ENCODE peak calls at places on chromosomes 11 and 22, in six cellular contexts. V is cardiac muscle cell; C is naive thymus-derived CD4-positive, alpha-beta T cell; W is heart left ventricle; F is CD8-positive, alpha-beta T cell; A is mammary epithelial cell. N is an unnamed sample.

GRCh38 chr22:29710922-29711593 is 8.7 kb upstream of the CABP7 start:
- DNase-seq in W (no peak), F (no peak), V (no peak), A (no peak), C (no peak), N (no peak)

GRCh38 chr11:113613619-113614018 is 92.5 kb downstream of the TMPRSS5 start:
- DNase-seq in F (no peak), W (no peak), A (no peak), V (no peak), C (no peak), N (no peak)

GRCh38 chr11:8631395-8632110 is 37.5 kb upstream of the STK33 start:
- DNase-seq in F (no peak), C (no peak), W (no peak), A (peak), V (peak), N (no peak)

GRCh38 chr22:45284705-45285305 is at the start of gene UPK3A:
- DNase-seq in C (peak), A (peak), W (peak), V (peak), F (peak), N (no peak)

GRCh38 chr22:21690401-21690801 is 24.6 kb downstream of the PPIL2 start:
- DNase-seq in A (no peak), C (no peak), V (no peak), W (no peak), F (no peak), N (no peak)

GRCh38 chr22:33873186-33873585 is 47.1 kb downstream of the LARGE1 start:
- DNase-seq in A (no peak), W (peak), V (no peak), F (no peak), C (no peak), N (no peak)

GRCh38 chr11:112778091-112778889 is 182.9 kb upstream of the NCAM1 start:
- DNase-seq in C (no peak), F (no peak), V (no peak), A (peak), W (no peak), N (no peak)

GRCh38 chr11:3886985-3887384 is 31.5 kb downstream of the STIM1 start:
- DNase-seq in A (no peak), W (no peak), V (no peak), F (no peak), C (no peak), N (no peak)

GRCh38 chr22:17893900-17894299 is 119.6 kb upstream of the BID start:
- DNase-seq in W (no peak), F (no peak), A (no peak), C (no peak), V (no peak), N (no peak)

GRCh38 chr11:113557926-113558325 is 82.7 kb upstream of the DRD2 start:
- DNase-seq in V (no peak), W (no peak), F (no peak), C (no peak), A (no peak), N (no peak)

GRCh38 chr22:29156507-29156906 is 49.2 kb upstream of the EMID1 start:
- DNase-seq in W (no peak), V (peak), A (no peak), C (no peak), F (no peak), N (no peak)

GRCh38 chr11:119584193-119585037 is 144.6 kb downstream of the NECTIN1 start:
- DNase-seq in F (no peak), A (peak), V (peak), W (no peak), C (no peak), N (no peak)

GRCh38 chr11:36376315-36376887 is 80.3 kb downstream of the PRR5L start:
- DNase-seq in F (no peak), A (peak), W (peak), C (no peak), V (peak), N (no peak)

GRCh38 chr22:36332623-36333331 is 55.0 kb downstream of the MYH9 start:
- DNase-seq in W (peak), A (peak), V (peak), C (peak), F (peak), N (peak)

GRCh38 chr22:26565181-26565580 is 24.8 kb downstream of the TPST2 start:
- DNase-seq in C (no peak), A (peak), V (no peak), F (no peak), W (no peak), N (no peak)

GRCh38 chr11:26623076-26623666 is 51.1 kb upstream of the MUC15 start:
- DNase-seq in A (peak), W (no peak), C (no peak), V (peak), F (no peak), N (no peak)

GRCh38 chr11:44417756-44418437 is 108.0 kb upstream of the ALX4 start:
- DNase-seq in F (no peak), V (no peak), A (peak), C (no peak), W (no peak), N (no peak)

GRCh38 chr22:24450600-24450999 is 23.2 kb downstream of the ADORA2A start:
- DNase-seq in A (no peak), C (no peak), V (peak), F (no peak), W (no peak), N (no peak)

GRCh38 chr11:20102393-20102792 is 57.9 kb downstream of the DBX1 start:
- DNase-seq in A (no peak), C (no peak), W (no peak), F (no peak), V (no peak), N (no peak)

GRCh38 chr11:66013762-66014100 is 1.9 kb downstream of the CST6 start:
- DNase-seq in C (no peak), V (no peak), F (no peak), W (no peak), A (no peak), N (no peak)
- H3K27ac ChIP-seq in C (no peak), V (no peak), F (no peak), W (no peak), A (no peak), N (no peak)

GRCh38 chr22:42979606-42980005 is 35.3 kb downstream of the PACSIN2 start:
- DNase-seq in A (no peak), W (no peak), C (no peak), F (no peak), V (no peak), N (no peak)
- H3K27ac ChIP-seq in A (no peak), W (peak), C (no peak), F (no peak), V (no peak), N (peak)

GRCh38 chr22:46453829-46454220 is 83.6 kb downstream of the CELSR1 start:
- DNase-seq in V (no peak), C (no peak), W (no peak), A (no peak), F (no peak), N (no peak)
- H3K27ac ChIP-seq in V (no peak), C (no peak), W (no peak), A (peak), F (no peak), N (peak)

DNA sequence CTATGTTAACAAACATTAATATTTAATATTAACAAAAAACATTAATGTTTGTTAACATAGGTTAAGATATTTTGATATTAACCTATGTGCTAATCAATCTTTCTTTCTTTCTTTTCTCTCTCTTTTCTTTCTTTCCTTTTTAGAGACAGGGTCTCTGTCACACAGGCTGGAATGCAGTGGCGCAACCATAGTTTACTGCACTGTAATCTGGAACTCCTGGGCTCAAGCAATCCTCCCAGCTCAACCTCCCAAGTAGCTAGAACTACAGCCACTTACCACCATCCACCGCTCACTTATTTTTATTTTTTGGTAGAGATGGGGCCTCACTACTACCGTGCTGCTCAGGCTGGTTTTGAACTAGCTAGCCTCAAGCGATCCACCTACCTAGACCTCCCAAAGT is 13.2 kb downstream of the SIK3 start:
- DNase-seq in W (no peak), A (no peak), F (no peak), C (no peak), V (peak), N (no peak)
- H3K27ac ChIP-seq in W (no peak), A (no peak), F (no peak), C (no peak), V (peak), N (no peak)

DNA sequence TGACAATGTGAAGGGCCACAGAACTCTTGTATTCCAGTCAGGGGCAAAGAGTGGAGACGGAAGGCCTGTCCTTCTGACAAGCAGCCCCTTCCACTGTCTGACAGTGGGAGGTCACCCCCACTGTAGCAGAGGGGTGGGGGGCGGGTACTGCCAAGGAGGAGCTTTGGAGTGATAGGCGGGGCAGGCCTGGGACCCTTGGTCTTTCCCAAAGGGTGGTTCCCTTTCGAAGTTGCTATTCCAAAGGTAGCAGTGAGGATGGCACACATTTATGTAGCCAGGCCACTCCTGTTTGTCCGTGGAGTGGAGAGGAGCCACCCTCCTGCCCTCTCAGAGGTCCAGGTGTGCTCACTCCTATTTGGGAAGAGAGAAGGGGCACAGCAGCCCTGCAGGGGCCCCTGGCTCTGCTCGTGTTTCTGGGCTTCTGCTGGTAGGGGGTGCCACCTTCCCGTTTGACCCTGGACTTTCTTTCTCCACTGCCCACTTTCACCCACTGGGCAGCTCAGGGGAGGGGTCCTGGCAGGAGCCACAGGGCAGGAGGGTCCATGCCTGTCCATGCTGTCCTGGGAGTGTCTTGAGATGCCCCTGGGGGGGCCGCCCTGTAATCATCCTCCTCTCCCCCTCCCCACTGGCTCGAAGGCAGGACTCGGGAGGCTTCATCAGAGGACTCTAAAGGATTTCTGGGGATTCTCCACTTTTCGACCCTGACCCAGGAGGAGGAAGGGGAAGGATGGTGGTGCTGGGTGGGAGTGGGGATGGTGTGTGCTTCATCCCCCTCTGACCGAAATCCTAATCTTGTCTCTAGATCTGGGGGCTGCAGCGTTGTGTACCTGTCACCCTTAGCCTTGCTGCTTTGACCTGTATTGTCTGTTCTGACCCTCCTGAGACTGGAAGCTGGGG is 994 bp downstream of the TAGLN start:
- DNase-seq in A (no peak), W (no peak), F (no peak), C (no peak), V (peak), N (no peak)
- H3K27ac ChIP-seq in A (no peak), W (peak), F (no peak), C (no peak), V (peak), N (no peak)

GRCh38 chr11:12141283-12141682 is 30.9 kb downstream of the MICAL2 start:
- DNase-seq in A (no peak), C (no peak), F (no peak), W (no peak), V (no peak), N (no peak)

GRCh38 chr11:12144306-12145174 is 34.1 kb downstream of the MICAL2 start:
- DNase-seq in W (no peak), C (no peak), V (no peak), F (no peak), A (no peak), N (no peak)

GRCh38 chr11:12142179-12142578 is 31.8 kb downstream of the MICAL2 start:
- DNase-seq in W (no peak), C (no peak), V (no peak), A (no peak), F (no peak), N (no peak)

GRCh38 chr11:12143461-12144258 is 33.3 kb downstream of the MICAL2 start:
- DNase-seq in F (no peak), C (no peak), A (no peak), V (peak), W (no peak), N (no peak)

GRCh38 chr11:12142909-12143308 is 32.5 kb downstream of the MICAL2 start:
- DNase-seq in F (no peak), V (no peak), W (no peak), A (no peak), C (no peak), N (no peak)
- H3K27ac ChIP-seq in F (no peak), V (peak), W (no peak), A (no peak), C (no peak), N (peak)

DNA sequence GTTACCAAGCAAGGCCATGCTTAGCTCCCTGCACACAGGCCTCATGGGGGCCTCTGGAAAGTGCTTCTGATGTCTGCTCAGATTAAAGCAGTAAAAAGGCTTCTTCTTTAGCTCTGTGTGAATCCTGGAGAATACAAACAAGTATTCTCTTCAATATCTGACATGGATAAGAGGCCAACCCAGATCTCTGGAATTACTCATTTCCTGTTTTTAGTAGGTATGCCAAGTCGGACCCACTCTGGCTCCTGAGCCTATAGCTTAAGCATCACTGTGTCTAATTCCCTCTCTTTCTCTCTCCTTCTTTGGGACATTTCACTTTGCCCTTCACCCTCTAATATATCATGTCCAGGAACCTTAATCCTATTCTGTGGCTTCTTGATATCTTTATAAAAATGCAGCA is 529.6 kb upstream of the CCDC90B start:
- DNase-seq in F (no peak), V (no peak), C (no peak), A (no peak), W (no peak), N (no peak)
- H3K27ac ChIP-seq in F (no peak), V (no peak), C (no peak), A (no peak), W (no peak), N (no peak)